ENCODE peak calls at places on chromosome 6, in eight cellular contexts. M, J, W, P, O, U, E and B are unnamed samples.

GRCh38 chr6:89888871-89889270 is 5.4 kb upstream of the GJA10 start:
- DNase-seq in W (no peak), U (no peak), P (no peak), E (no peak), J (no peak), O (no peak), M (no peak), B (no peak)

GRCh38 chr6:53359088-53359842 is 10.5 kb upstream of the ELOVL5 start:
- DNase-seq in P (peak), O (peak), E (peak), U (peak), J (peak), W (peak), M (peak), B (peak)

GRCh38 chr6:156731436-156731835 is 45.7 kb upstream of the ARID1B start:
- DNase-seq in E (no peak), P (no peak), J (no peak), O (no peak), M (no peak), U (no peak), W (no peak), B (no peak)

GRCh38 chr6:128519931-128520435 is 416 bp downstream of the PTPRK start:
- DNase-seq in U (peak), P (no peak), O (peak), J (peak), W (peak), M (no peak), E (no peak), B (no peak)

GRCh38 chr6:116309001-116309400 is 29.3 kb upstream of the TSPYL1 start:
- DNase-seq in U (no peak), O (no peak), J (no peak), M (no peak), W (no peak), P (no peak), E (no peak), B (no peak)

GRCh38 chr6:10587694-10588392 is 66.7 kb downstream of the GCNT2 start:
- DNase-seq in M (no peak), O (no peak), E (no peak), P (no peak), J (no peak), U (peak), W (no peak), B (no peak)

GRCh38 chr6:76831299-76831698 is 632.0 kb downstream of the HTR1B start:
- DNase-seq in O (no peak), J (no peak), E (no peak), U (no peak), W (no peak), M (no peak), P (no peak), B (no peak)

GRCh38 chr6:85005494-85005893 is 241.1 kb upstream of the TBX18 start:
- DNase-seq in O (no peak), E (no peak), J (no peak), W (no peak), U (no peak), M (no peak), P (no peak), B (no peak)

GRCh38 chr6:164167873-164168405 is 753.4 kb downstream of the QKI start:
- DNase-seq in J (no peak), W (no peak), P (no peak), O (no peak), M (no peak), E (no peak), U (no peak), B (no peak)

GRCh38 chr6:143522034-143522600 is 10.6 kb upstream of the FUCA2 start:
- DNase-seq in P (no peak), M (no peak), E (no peak), U (no peak), O (no peak), W (no peak), J (no peak), B (no peak)

GRCh38 chr6:130191376-130191702 is 31.4 kb downstream of the SAMD3 start:
- DNase-seq in M (no peak), W (no peak), U (no peak), P (no peak), E (no peak), O (no peak), J (no peak), B (no peak)

GRCh38 chr6:31947864-31948263 is 2.0 kb downstream of the CFB start:
- DNase-seq in P (no peak), O (no peak), W (no peak), J (no peak), M (no peak), U (no peak), E (no peak), B (no peak)

GRCh38 chr6:110270166-110270565 is 88.0 kb downstream of the METTL24 start:
- DNase-seq in W (no peak), O (no peak), U (no peak), J (no peak), P (no peak), M (no peak), E (no peak), B (peak)

GRCh38 chr6:11398451-11399326 is 138.9 kb upstream of the TMEM170B start:
- DNase-seq in U (no peak), W (no peak), E (no peak), P (no peak), O (no peak), M (no peak), J (no peak), B (no peak)

GRCh38 chr6:110703906-110704594 is 111.2 kb downstream of the CDK19 start:
- DNase-seq in P (no peak), U (no peak), J (no peak), M (no peak), E (no peak), O (no peak), W (no peak), B (no peak)

GRCh38 chr6:85389180-85389797 is 60.6 kb upstream of the NT5E start:
- DNase-seq in U (no peak), J (no peak), E (no peak), O (peak), M (no peak), W (no peak), P (no peak), B (no peak)

GRCh38 chr6:2841264-2842138 is at the start of gene SERPINB1:
- DNase-seq in E (peak), O (peak), M (no peak), W (peak), P (no peak), J (peak), U (peak), B (peak)

GRCh38 chr6:36075656-36076055 is 48.0 kb downstream of the MAPK14 start:
- DNase-seq in E (no peak), J (no peak), U (no peak), O (peak), P (no peak), W (no peak), M (no peak), B (no peak)

GRCh38 chr6:130026859-130027258 is 8.5 kb downstream of the L3MBTL3 start:
- DNase-seq in P (no peak), O (no peak), E (no peak), W (no peak), U (no peak), M (no peak), J (no peak), B (no peak)

GRCh38 chr6:46925563-46926253 is 4.0 kb upstream of the ADGRF5 start:
- DNase-seq in P (no peak), U (no peak), M (no peak), J (no peak), E (no peak), W (no peak), O (no peak), B (no peak)

GRCh38 chr6:4291453-4292403 is 156.4 kb upstream of the ECI2 start:
- DNase-seq in M (peak), P (no peak), E (no peak), U (no peak), O (no peak), J (no peak), W (no peak), B (no peak)

GRCh38 chr6:80771941-80772340 is 665.5 kb downstream of the BCKDHB start:
- DNase-seq in O (no peak), P (no peak), M (no peak), W (no peak), J (no peak), U (no peak), E (peak), B (peak)

GRCh38 chr6:32954983-32955802 is 2.3 kb upstream of the HLA-DMA start:
- DNase-seq in U (no peak), W (no peak), O (no peak), P (no peak), M (no peak), J (no peak), E (peak), B (no peak)

GRCh38 chr6:169793408-169793807 is 42.0 kb downstream of the ERMARD start:
- DNase-seq in W (no peak), U (no peak), M (no peak), E (no peak), O (no peak), P (no peak), J (no peak), B (no peak)

GRCh38 chr6:94462231-94462630 is 1042.9 kb upstream of the EPHA7 start:
- DNase-seq in U (no peak), J (no peak), M (no peak), P (no peak), W (no peak), O (no peak), E (no peak), B (no peak)

GRCh38 chr6:157500022-157500421 is 119.0 kb downstream of the ZDHHC14 start:
- DNase-seq in E (no peak), W (no peak), M (no peak), U (no peak), P (no peak), J (no peak), O (no peak), B (no peak)

GRCh38 chr6:52399511-52400315 is 20.4 kb upstream of the EFHC1 start:
- DNase-seq in W (peak), J (no peak), O (peak), M (no peak), E (peak), U (no peak), P (no peak), B (no peak)

GRCh38 chr6:142297996-142298753 is 3.6 kb upstream of the ADGRG6 start:
- DNase-seq in M (no peak), P (no peak), J (no peak), E (no peak), W (no peak), O (no peak), U (no peak), B (no peak)

GRCh38 chr6:118743744-118744143 is 92.4 kb upstream of the CEP85L start:
- DNase-seq in U (no peak), W (no peak), P (no peak), E (no peak), O (no peak), J (no peak), M (no peak), B (no peak)

GRCh38 chr6:19159087-19159486 is 678.1 kb upstream of the ID4 start:
- DNase-seq in U (no peak), E (no peak), P (no peak), W (no peak), O (no peak), M (no peak), J (no peak), B (no peak)

GRCh38 chr6:157383471-157383870 is 2.5 kb downstream of the ZDHHC14 start:
- DNase-seq in U (no peak), J (no peak), M (no peak), W (no peak), E (no peak), O (no peak), P (no peak), B (no peak)

GRCh38 chr6:5498579-5498899 is 237.2 kb downstream of the FARS2 start:
- DNase-seq in U (no peak), J (no peak), E (no peak), W (no peak), P (no peak), M (no peak), O (no peak), B (no peak)

GRCh38 chr6:112899541-112899940 is 552.4 kb downstream of the RFPL4B start:
- DNase-seq in P (no peak), W (no peak), J (no peak), O (no peak), E (no peak), U (no peak), M (no peak), B (no peak)

GRCh38 chr6:161227004-161227950 is 46.6 kb downstream of the AGPAT4 start:
- DNase-seq in P (no peak), J (no peak), M (no peak), E (no peak), O (no peak), W (no peak), U (no peak), B (no peak)

GRCh38 chr6:116136933-116137340 is 11.0 kb upstream of the COL10A1 start:
- DNase-seq in W (peak), E (no peak), M (no peak), P (no peak), J (no peak), U (peak), O (no peak), B (no peak)

GRCh38 chr6:38996676-38997075 is 51.9 kb upstream of the GLP1R start:
- DNase-seq in M (no peak), O (no peak), J (no peak), W (no peak), E (no peak), P (no peak), U (no peak), B (no peak)